ENCODE peak calls at places on chromosomes 3 and 15, in eight cellular contexts. T is pancreas; L is trophoblast cell; B is K562; O is A549; R is cardiac muscle cell; Q is CD4-positive, CD25-positive, alpha-beta regulatory T cell; H is body of pancreas. U is an unnamed sample.

GRCh38 chr3:9949115-9949514 is 3.1 kb downstream of the PRRT3 start:
- DNase-seq in L (no peak), T (peak; percentile 28), H (no peak), Q (no peak), R (no peak), O (no peak), B (no peak), U (no peak)

GRCh38 chr3:155676252-155676981 is 68.5 kb downstream of the PLCH1 start:
- DNase-seq in O (no peak), T (peak; percentile 18), R (peak; percentile 35), L (peak; percentile 95), H (peak; percentile 22), B (no peak), Q (no peak), U (no peak)

GRCh38 chr3:133246773-133247172 is 153.1 kb upstream of the BFSP2 start:
- DNase-seq in H (no peak), B (no peak), O (no peak), L (no peak), Q (no peak), T (no peak), R (no peak), U (no peak)

GRCh38 chr3:71641669-71642068 is 58.1 kb upstream of the FOXP1 start:
- DNase-seq in Q (no peak), B (peak; percentile 87), R (no peak), H (no peak), T (no peak), L (peak; percentile 6), O (peak; percentile 47), U (no peak)

GRCh38 chr15:22229971-22230815 is 149.9 kb downstream of the OR4M2 start:
- DNase-seq in B (no peak), T (no peak), R (no peak), H (no peak), L (no peak), Q (no peak), O (no peak), U (no peak)

GRCh38 chr15:28983432-28984311 is 97.9 kb downstream of the APBA2 start:
- DNase-seq in L (no peak), O (no peak), R (no peak), T (no peak), B (peak; percentile 66), H (no peak), Q (no peak), U (no peak)

GRCh38 chr3:134660046-134660441 is 9.2 kb upstream of the KY start:
- DNase-seq in Q (no peak), R (no peak), T (no peak), B (no peak), O (no peak), H (no peak), L (no peak), U (no peak)

GRCh38 chr15:67386947-67387346 is 132.4 kb downstream of the IQCH start:
- DNase-seq in T (no peak), Q (no peak), L (no peak), O (no peak), B (no peak), H (no peak), R (no peak), U (no peak)

GRCh38 chr3:142498397-142499180 is 50.8 kb upstream of the XRN1 start:
- DNase-seq in Q (no peak), B (no peak), L (no peak), H (no peak), R (peak; percentile 36), O (no peak), T (no peak), U (no peak)

GRCh38 chr3:119343719-119344118 is 49.5 kb downstream of the ARHGAP31 start:
- DNase-seq in B (no peak), T (no peak), O (no peak), L (no peak), R (no peak), Q (no peak), H (no peak), U (no peak)

GRCh38 chr3:48686538-48687219 is 964 bp upstream of the NCKIPSD start:
- DNase-seq in Q (no peak), T (no peak), H (no peak), B (no peak), L (peak; percentile 29), O (no peak), R (no peak), U (no peak)
- H3K4me3 ChIP-seq in Q (peak overlapping the region; percentile 32), T (no peak overlapping the region), H (no peak overlapping the region), B (peak overlapping the region; percentile 88), L (no peak overlapping the region), O (peak overlapping the region; percentile 52), R (no peak overlapping the region), U (peak overlapping the region; percentile 82)

DNA sequence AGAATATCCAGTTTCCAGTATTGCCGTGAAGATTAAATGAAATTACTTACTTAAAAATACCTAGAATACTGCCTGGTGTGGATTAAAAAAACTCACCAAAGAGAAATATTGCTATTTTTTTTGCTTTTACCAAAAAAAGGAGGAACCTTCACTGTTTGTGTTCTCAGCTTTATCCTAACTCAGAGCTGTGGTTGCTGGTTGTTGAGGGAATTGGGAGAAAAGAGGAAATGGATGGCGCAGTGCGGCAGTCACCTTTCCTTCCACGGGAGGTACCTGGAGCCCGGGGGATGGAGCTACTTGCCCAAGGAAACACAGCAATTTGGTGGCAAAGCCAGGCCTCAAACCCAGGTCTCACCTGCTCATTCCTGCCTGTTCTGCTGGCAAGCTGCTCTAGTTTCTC is 270.3 kb downstream of the RPLP1 start:
- DNase-seq in H (no peak), O (no peak), Q (no peak), R (no peak), L (no peak), B (no peak), T (no peak), U (no peak)
- H3K27ac ChIP-seq in H (no peak overlapping the region), O (no peak overlapping the region), Q (no peak overlapping the region), R (no peak overlapping the region), L (no peak overlapping the region), B (no peak overlapping the region), T (no peak overlapping the region), U (no peak overlapping the region)

GRCh38 chr3:182509312-182509711 is 284.0 kb upstream of the ATP11B start:
- DNase-seq in L (no peak), H (no peak), B (no peak), T (no peak), O (no peak), R (no peak), Q (no peak), U (no peak)

GRCh38 chr3:182509844-182510460 is 283.4 kb upstream of the ATP11B start:
- DNase-seq in Q (no peak), O (no peak), H (no peak), L (no peak), T (no peak), B (no peak), R (no peak), U (no peak)

GRCh38 chr3:182508896-182509295 is 284.4 kb upstream of the ATP11B start:
- DNase-seq in O (no peak), R (no peak), B (no peak), Q (no peak), H (no peak), L (no peak), T (no peak), U (no peak)
- H3K4me3 ChIP-seq in O (no peak overlapping the region), R (no peak overlapping the region), B (no peak overlapping the region), Q (no peak overlapping the region), H (no peak overlapping the region), L (no peak overlapping the region), T (no peak overlapping the region), U (no peak overlapping the region)

GRCh38 chr3:64642327-64643151 is 45.3 kb downstream of the ADAMTS9 start:
- DNase-seq in L (no peak), T (no peak), R (no peak), Q (no peak), B (no peak), O (no peak), H (no peak), U (no peak)

GRCh38 chr3:64644483-64644882 is 43.3 kb downstream of the ADAMTS9 start:
- DNase-seq in T (no peak), L (no peak), R (no peak), Q (no peak), O (no peak), B (no peak), H (no peak), U (no peak)

GRCh38 chr3:64648927-64649906 is 38.6 kb downstream of the ADAMTS9 start:
- DNase-seq in T (no peak), R (no peak), Q (no peak), H (no peak), B (no peak), O (no peak), L (no peak), U (no peak)

GRCh38 chr3:64647825-64648224 is 40.0 kb downstream of the ADAMTS9 start:
- DNase-seq in T (no peak), Q (no peak), R (no peak), B (no peak), L (no peak), O (no peak), H (no peak), U (no peak)

GRCh38 chr3:64645236-64645635 is 42.6 kb downstream of the ADAMTS9 start:
- DNase-seq in O (no peak), H (no peak), B (no peak), Q (no peak), L (no peak), T (no peak), R (peak; percentile 40), U (no peak)
- H3K27ac ChIP-seq in O (no peak overlapping the region), H (no peak overlapping the region), B (no peak overlapping the region), Q (no peak overlapping the region), L (no peak overlapping the region), T (no peak overlapping the region), R (no peak overlapping the region), U (no peak overlapping the region)

GRCh38 chr15:83654379-83655236 is 685 bp downstream of the ADAMTSL3 start:
- DNase-seq in O (no peak), T (peak; percentile 53), L (no peak), R (peak; percentile 18), H (peak; percentile 44), Q (no peak), B (peak; percentile 4), U (no peak)

GRCh38 chr15:83653288-83653638 is 660 bp upstream of the ADAMTSL3 start:
- DNase-seq in O (no peak), B (peak; percentile 4), R (no peak), L (no peak), H (no peak), T (no peak), Q (no peak), U (no peak)

GRCh38 chr15:83652606-83653204 is 1.2 kb upstream of the ADAMTSL3 start:
- DNase-seq in T (no peak), R (no peak), H (no peak), L (no peak), Q (no peak), O (no peak), B (peak; percentile 3), U (no peak)

GRCh38 chr15:83655237-83655616 is 1.3 kb downstream of the ADAMTSL3 start:
- DNase-seq in H (no peak), Q (no peak), T (no peak), B (peak; percentile 3), O (no peak), L (no peak), R (no peak), U (no peak)

GRCh38 chr15:83653639-83654378 is at the start of gene ADAMTSL3:
- DNase-seq in R (peak; percentile 78), H (peak; percentile 83), Q (no peak), O (peak; percentile 43), B (peak; percentile 5), L (peak; percentile 4), T (peak; percentile 92), U (no peak)
- H3K4me3 ChIP-seq in R (peak within 1 kb of the TSS; percentile 41), H (peak within 1 kb of the TSS; percentile 26), Q (no peak within 1 kb of the TSS), O (peak within 1 kb of the TSS; percentile 40), B (no peak within 1 kb of the TSS), L (peak within 1 kb of the TSS; percentile 5), T (peak within 1 kb of the TSS; percentile 33), U (no peak within 1 kb of the TSS)

GRCh38 chr15:43969802-43970375 is 143.1 kb downstream of the WDR76 start:
- DNase-seq in H (no peak), R (no peak), B (no peak), O (no peak), L (no peak), Q (no peak), T (no peak), U (no peak)
- H3K27ac ChIP-seq in H (no peak overlapping the region), R (peak overlapping the region; percentile 11), B (no peak overlapping the region), O (no peak overlapping the region), L (no peak overlapping the region), Q (no peak overlapping the region), T (no peak overlapping the region), U (no peak overlapping the region)

U was measured in CD4-positive, alpha-beta memory T cell.